ENCODE peak calls at places on chromosomes 11 and 22, in nine cellular contexts. T, Y, S, K, L, Z, W, I and Q are unnamed samples.

GRCh38 chr11:79397252-79397651 is 43.6 kb downstream of the TENM4 start:
- DNase-seq in T (no peak), Y (no peak), S (no peak), K (no peak), L (no peak), Z (no peak), W (no peak), I (no peak), Q (no peak)

GRCh38 chr11:9459573-9460321 is 1.1 kb upstream of the ZNF143 start:
- DNase-seq in T (no peak), Y (no peak), S (no peak), K (no peak), L (no peak), Z (peak; percentile 53), W (peak; percentile 59), I (peak; percentile 20), Q (peak; percentile 6)

GRCh38 chr11:86209806-86210657 is 34.5 kb upstream of the EED start:
- DNase-seq in T (no peak), Y (no peak), S (no peak), K (no peak), L (no peak), Z (no peak), W (no peak), I (no peak), Q (no peak)

GRCh38 chr11:103594283-103594682 is 442.2 kb upstream of the DDI1 start:
- DNase-seq in T (no peak), Y (no peak), S (no peak), K (no peak), L (no peak), Z (no peak), W (no peak), I (no peak), Q (no peak)

GRCh38 chr11:62933285-62933684 is 12.1 kb upstream of the CHRM1 start:
- DNase-seq in T (no peak), Y (no peak), S (no peak), K (no peak), L (no peak), Z (no peak), W (no peak), I (no peak), Q (no peak)

GRCh38 chr11:73366265-73366610 is 10.0 kb upstream of the RELT start:
- DNase-seq in T (no peak), Y (no peak), S (no peak), K (no peak), L (no peak), Z (no peak), W (no peak), I (no peak), Q (peak; percentile 69)

GRCh38 chr22:50630376-50630775 is 2.4 kb upstream of the ARSA start:
- DNase-seq in T (no peak), Y (no peak), S (no peak), K (no peak), L (no peak), Z (no peak), W (no peak), I (no peak), Q (no peak)

GRCh38 chr11:7060828-7061227 is 28.0 kb upstream of the RBMXL2 start:
- DNase-seq in T (no peak), Y (no peak), S (no peak), K (no peak), L (no peak), Z (no peak), W (no peak), I (no peak), Q (no peak)

GRCh38 chr11:68704887-68705286 is 20.5 kb downstream of the GAL start:
- DNase-seq in T (no peak), Y (no peak), S (no peak), K (no peak), L (no peak), Z (no peak), W (no peak), I (no peak), Q (no peak)

GRCh38 chr11:134069996-134070845 is 1.3 kb downstream of the JAM3 start:
- DNase-seq in T (no peak), Y (no peak), S (no peak), K (no peak), L (no peak), Z (no peak), W (no peak), I (no peak), Q (no peak)

GRCh38 chr11:92627615-92628201 is 341.7 kb upstream of the MTNR1B start:
- DNase-seq in T (no peak), Y (no peak), S (no peak), K (no peak), L (no peak), Z (no peak), W (no peak), I (no peak), Q (no peak)

GRCh38 chr11:73398132-73398526 is 21.9 kb downstream of the RELT start:
- DNase-seq in T (peak; percentile 40), Y (no peak), S (no peak), K (no peak), L (no peak), Z (no peak), W (no peak), I (no peak), Q (no peak)

GRCh38 chr11:16809901-16810668 is 71.6 kb downstream of the C11orf58 start:
- DNase-seq in T (no peak), Y (no peak), S (no peak), K (peak; percentile 58), L (no peak), Z (no peak), W (no peak), I (no peak), Q (no peak)

GRCh38 chr11:5123802-5124521 is 14.2 kb downstream of the OR52A5 start:
- DNase-seq in T (no peak), Y (peak; percentile 15), S (peak; percentile 37), K (peak; percentile 24), L (peak; percentile 31), Z (peak; percentile 14), W (peak; percentile 52), I (peak; percentile 56), Q (peak; percentile 9)

GRCh38 chr11:57873196-57873911 is 111.8 kb downstream of the CTNND1 start:
- DNase-seq in T (no peak), Y (no peak), S (no peak), K (no peak), L (no peak), Z (no peak), W (no peak), I (no peak), Q (no peak)

GRCh38 chr22:20625270-20625669 is 117.9 kb downstream of the MED15 start:
- DNase-seq in T (no peak), Y (no peak), S (peak; percentile 47), K (no peak), L (no peak), Z (no peak), W (no peak), I (no peak), Q (no peak)

GRCh38 chr22:45332001-45332400 is 22.3 kb downstream of the FAM118A start:
- DNase-seq in T (no peak), Y (no peak), S (no peak), K (no peak), L (no peak), Z (no peak), W (no peak), I (no peak), Q (no peak)

GRCh38 chr11:64726211-64726641 is 3.2 kb upstream of the NRXN2 start:
- DNase-seq in T (peak; percentile 32), Y (no peak), S (no peak), K (no peak), L (no peak), Z (no peak), W (no peak), I (no peak), Q (no peak)

GRCh38 chr11:10709299-10710086 is 15.9 kb upstream of the IRAG1 start:
- DNase-seq in T (no peak), Y (no peak), S (no peak), K (no peak), L (no peak), Z (no peak), W (no peak), I (no peak), Q (no peak)

GRCh38 chr11:12569499-12570040 is 104.7 kb upstream of the TEAD1 start:
- DNase-seq in T (no peak), Y (peak; percentile 14), S (no peak), K (no peak), L (no peak), Z (no peak), W (no peak), I (no peak), Q (no peak)

GRCh38 chr11:132734217-132734616 is 798.1 kb downstream of the OPCML start:
- DNase-seq in T (no peak), Y (peak; percentile 39), S (no peak), K (no peak), L (no peak), Z (no peak), W (no peak), I (no peak), Q (no peak)

GRCh38 chr11:107996025-107996776 is 12.5 kb upstream of the CUL5 start:
- DNase-seq in T (no peak), Y (no peak), S (no peak), K (no peak), L (no peak), Z (no peak), W (no peak), I (no peak), Q (no peak)

GRCh38 chr11:14969922-14970323 is 2.2 kb downstream of the CALCA start:
- DNase-seq in T (peak; percentile 46), Y (no peak), S (no peak), K (peak; percentile 19), L (peak; percentile 31), Z (peak; percentile 23), W (peak; percentile 57), I (no peak), Q (no peak)

GRCh38 chr11:79396001-79396400 is 44.8 kb downstream of the TENM4 start:
- DNase-seq in T (no peak), Y (no peak), S (no peak), K (no peak), L (no peak), Z (no peak), W (no peak), I (no peak), Q (no peak)

GRCh38 chr11:116499396-116500001 is 273.3 kb downstream of the BUD13 start:
- DNase-seq in T (peak; percentile 93), Y (peak; percentile 39), S (peak; percentile 82), K (peak; percentile 65), L (peak; percentile 85), Z (no peak), W (peak; percentile 98), I (peak; percentile 51), Q (peak; percentile 53)

GRCh38 chr11:95137299-95137698 is 47.7 kb downstream of the ENDOD1 start:
- DNase-seq in T (no peak), Y (no peak), S (no peak), K (no peak), L (no peak), Z (no peak), W (no peak), I (no peak), Q (no peak)

GRCh38 chr11:96714689-96715088 is 324.9 kb downstream of the JRKL start:
- DNase-seq in T (no peak), Y (no peak), S (no peak), K (no peak), L (no peak), Z (no peak), W (no peak), I (no peak), Q (no peak)

GRCh38 chr11:27392715-27393114 is 29.7 kb upstream of the CCDC34 start:
- DNase-seq in T (no peak), Y (no peak), S (no peak), K (no peak), L (no peak), Z (no peak), W (no peak), I (no peak), Q (no peak)

GRCh38 chr11:4465411-4465810 is 16.3 kb downstream of the OR52K2 start:
- DNase-seq in T (no peak), Y (no peak), S (no peak), K (no peak), L (no peak), Z (no peak), W (no peak), I (no peak), Q (no peak)

GRCh38 chr11:62664405-62665074 is 470 bp downstream of the C11orf98 start:
- DNase-seq in T (no peak), Y (peak; percentile 56), S (peak; percentile 67), K (peak; percentile 20), L (peak; percentile 59), Z (peak; percentile 42), W (peak; percentile 56), I (no peak), Q (peak; percentile 75)

GRCh38 chr11:69413015-69413801 is 68.3 kb upstream of the LINC01488 start:
- DNase-seq in T (no peak), Y (no peak), S (no peak), K (no peak), L (no peak), Z (no peak), W (no peak), I (no peak), Q (no peak)